ENCODE peak calls at places on chromosomes 6 and 20, in six cellular contexts. P is OCI-LY7; C is Ammon's horn; T is HEK293T; S is activated naive CD8-positive, alpha-beta T cell treated with anti-CD3 and anti-CD28 coated beads, Interleukin-2, amount 50 U/mL, for 24 hours; Y is SW480. X is an unnamed sample.

GRCh38 chr20:2005831-2006426 is 12.1 kb upstream of the PDYN start:
- DNase-seq in P (peak), C (peak), T (peak), S (peak), Y (peak), X (peak)

GRCh38 chr6:169843991-169844390 is 92.6 kb downstream of the ERMARD start:
- DNase-seq in P (no peak), C (no peak), T (no peak), S (no peak), Y (no peak), X (no peak)

GRCh38 chr20:4813839-4814695 is 92.4 kb downstream of the PRND start:
- DNase-seq in P (peak), C (peak), T (no peak), S (peak), Y (no peak), X (no peak)

GRCh38 chr6:53532061-53532797 is 12.7 kb downstream of the GCLC start:
- DNase-seq in P (no peak), C (no peak), T (no peak), S (no peak), Y (no peak), X (no peak)

GRCh38 chr20:52318601-52319000 is 127.0 kb upstream of the ZFP64 start:
- DNase-seq in P (no peak), C (no peak), T (no peak), S (no peak), Y (no peak), X (no peak)

GRCh38 chr20:47801759-47802158 is 16.5 kb upstream of the SULF2 start:
- DNase-seq in P (no peak), C (no peak), T (no peak), S (no peak), Y (no peak), X (no peak)

GRCh38 chr20:37315293-37316110 is 26.0 kb downstream of the MANBAL start:
- DNase-seq in P (peak), C (no peak), T (no peak), S (no peak), Y (no peak), X (no peak)

GRCh38 chr6:45625191-45625664 is 247.5 kb upstream of the SUPT3H start:
- DNase-seq in P (no peak), C (no peak), T (no peak), S (peak), Y (no peak), X (no peak)

GRCh38 chr20:12394786-12395185 is 477.1 kb downstream of the BTBD3 start:
- DNase-seq in P (no peak), C (no peak), T (no peak), S (no peak), Y (peak), X (peak)